ENCODE peak calls at places on chromosomes 13 and 19, in eight cellular contexts. A is psoas muscle, F is neural progenitor cell, P is osteoblast, Z is small intestine, E is cardiac muscle cell, I is PC-9, V is iPS DF 6.9. B is an unnamed sample.
A peak's percentile ranks its signal among the peaks of the same experiment; 100 is the strongest.

GRCh38 chr13:90717451-90717936 is 630.0 kb upstream of the MIR17HG start:
- DNase-seq in A (no peak), F (peak; percentile 86), P (no peak), Z (no peak), E (peak; percentile 93), I (peak; percentile 41), V (no peak), B (no peak)

GRCh38 chr13:100108913-100109507 is 20.1 kb downstream of the PCCA start:
- DNase-seq in A (no peak), F (no peak), P (no peak), Z (no peak), E (peak; percentile 48), I (no peak), V (no peak), B (no peak)

GRCh38 chr13:91331047-91331915 is 16.2 kb upstream of the MIR17HG start:
- DNase-seq in A (no peak), F (no peak), P (no peak), Z (no peak), E (no peak), I (no peak), V (no peak), B (no peak)

GRCh38 chr19:13974073-13974472 is 21.8 kb downstream of the DCAF15 start:
- DNase-seq in A (no peak), F (peak; percentile 82), P (no peak), Z (peak; percentile 94), E (no peak), I (no peak), V (peak; percentile 90), B (peak; percentile 58)

GRCh38 chr19:3636506-3636905 is 9.9 kb upstream of the CACTIN start:
- DNase-seq in A (no peak), F (no peak), P (no peak), Z (no peak), E (no peak), I (no peak), V (no peak), B (no peak)

GRCh38 chr13:111326981-111327642 is 6.7 kb downstream of the TEX29 start:
- DNase-seq in A (no peak), F (no peak), P (no peak), Z (no peak), E (no peak), I (no peak), V (no peak), B (no peak)

GRCh38 chr19:48600679-48601382 is 5.7 kb upstream of the SPACA4 start:
- DNase-seq in A (no peak), F (no peak), P (peak; percentile 50), Z (no peak), E (no peak), I (peak; percentile 21), V (no peak), B (no peak)

GRCh38 chr19:29798783-29799182 is 13.0 kb upstream of the CCNE1 start:
- DNase-seq in A (peak; percentile 19), F (no peak), P (peak; percentile 94), Z (no peak), E (peak; percentile 21), I (no peak), V (no peak), B (no peak)

GRCh38 chr19:46601318-46602224 is at the start of gene CALM3:
- DNase-seq in A (no peak), F (peak; percentile 39), P (peak; percentile 90), Z (peak; percentile 21), E (no peak), I (no peak), V (no peak), B (peak; percentile 37)

GRCh38 chr19:51292971-51293370 is 18.5 kb upstream of the IGLON5 start:
- DNase-seq in A (no peak), F (peak; percentile 61), P (peak; percentile 69), Z (no peak), E (no peak), I (no peak), V (no peak), B (no peak)

DNA sequence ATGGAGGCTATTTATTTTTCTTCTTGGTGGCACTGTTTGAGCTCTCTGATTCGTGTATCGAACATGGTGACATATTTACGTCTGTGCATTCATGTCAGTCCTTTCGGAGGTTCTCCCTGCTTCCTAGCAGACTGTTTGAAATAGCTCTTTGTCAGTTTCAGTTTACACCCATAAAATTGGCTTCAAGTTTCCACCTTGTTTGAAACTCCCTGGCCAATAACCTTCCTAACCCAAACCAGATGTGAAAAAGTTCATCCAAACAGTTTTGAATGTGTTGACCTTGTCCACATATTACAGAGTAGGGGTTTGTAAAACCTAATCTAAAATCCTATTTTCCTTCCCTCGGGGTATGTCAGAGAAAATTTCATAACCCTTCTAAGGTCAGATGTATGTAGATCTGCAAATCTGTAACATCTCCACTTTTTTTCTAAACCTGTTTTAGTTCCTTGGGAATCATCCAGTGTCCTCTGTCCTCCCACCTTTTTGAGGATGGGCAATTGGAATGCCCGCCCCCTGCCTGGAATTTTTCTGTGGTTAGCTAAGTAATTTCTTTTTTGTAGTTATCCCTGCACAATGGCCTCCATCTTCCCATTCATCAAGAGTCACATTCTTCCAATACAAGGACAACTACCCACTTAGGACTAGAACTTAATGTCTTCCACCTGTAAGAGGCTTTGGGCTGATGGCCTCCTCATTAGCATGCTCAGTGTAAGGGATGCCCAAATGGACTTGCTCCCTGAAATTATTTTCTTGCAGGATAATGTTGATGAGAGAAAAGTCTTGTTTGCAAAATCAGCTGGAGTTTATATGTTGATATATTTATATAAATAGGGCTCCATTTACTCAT is 499.8 kb downstream of the GPC6 start:
- DNase-seq in A (no peak), F (peak; percentile 14), P (no peak), Z (no peak), E (no peak), I (no peak), V (no peak), B (no peak)
- H3K4me3 ChIP-seq in A (no peak overlapping the region), F (no peak overlapping the region), P (no peak overlapping the region), Z (no peak overlapping the region), E (no peak overlapping the region), I (no peak overlapping the region), V (no peak overlapping the region), B (no peak overlapping the region)

DNA sequence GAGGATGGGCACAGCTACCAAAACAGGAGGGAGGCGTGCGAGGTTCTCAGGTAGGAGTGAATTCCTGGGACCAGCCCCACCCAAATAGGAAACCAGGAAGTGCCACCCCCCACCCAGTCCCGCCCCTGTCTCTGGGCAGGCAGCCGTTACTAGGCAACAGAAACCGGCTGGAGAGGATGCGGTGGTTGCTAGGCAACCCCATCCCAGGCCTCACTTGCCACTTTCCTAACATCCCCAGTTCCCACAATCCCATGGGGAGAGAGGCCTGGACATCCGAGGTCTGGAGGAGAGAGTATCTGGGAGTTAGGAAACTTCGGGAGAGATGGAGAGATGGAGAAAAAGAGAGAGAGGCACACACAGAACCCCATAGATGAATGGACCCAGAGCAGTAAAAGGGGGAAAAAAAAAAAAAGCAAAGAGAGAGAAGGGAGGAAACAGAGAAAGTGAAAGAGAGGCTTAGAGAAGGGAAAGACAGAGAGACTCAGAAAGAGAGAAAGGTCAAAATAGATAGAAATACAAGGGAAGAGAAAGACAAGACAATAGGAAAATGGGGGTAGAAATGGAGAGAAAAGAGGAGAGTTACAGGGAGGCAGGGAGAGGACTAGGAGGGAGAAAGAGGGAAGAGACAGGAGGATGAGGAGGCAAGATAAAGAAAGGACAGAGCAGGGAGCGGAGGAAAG is 3.8 kb downstream of the GRIK5 start:
- DNase-seq in A (no peak), F (peak; percentile 70), P (peak; percentile 83), Z (peak; percentile 23), E (peak; percentile 24), I (peak; percentile 71), V (no peak), B (peak; percentile 56)
- H3K27me3 ChIP-seq in A (peaks cover 42% of the 10 kb centered on the region), F (no peaks in the 10 kb centered on the region), P (peaks cover 57% of the 10 kb centered on the region), Z (peaks cover 12% of the 10 kb centered on the region), E (no peaks in the 10 kb centered on the region), I (peaks cover 37% of the 10 kb centered on the region), V (no peaks in the 10 kb centered on the region), B (no peaks in the 10 kb centered on the region)

GRCh38 chr19:18848860-18849661 is 17.3 kb downstream of the UPF1 start:
- DNase-seq in A (peak; percentile 84), F (no peak), P (peak; percentile 98), Z (no peak), E (peak; percentile 82), I (no peak), V (no peak), B (no peak)
- H3K4me1 ChIP-seq in A (peaks cover 51% of the 10 kb centered on the region), F (no peaks in the 10 kb centered on the region), P (peaks cover 29% of the 10 kb centered on the region), Z (no peaks in the 10 kb centered on the region), E (no peaks in the 10 kb centered on the region), I (no peaks in the 10 kb centered on the region), V (no peaks in the 10 kb centered on the region), B (no peaks in the 10 kb centered on the region)

DNA sequence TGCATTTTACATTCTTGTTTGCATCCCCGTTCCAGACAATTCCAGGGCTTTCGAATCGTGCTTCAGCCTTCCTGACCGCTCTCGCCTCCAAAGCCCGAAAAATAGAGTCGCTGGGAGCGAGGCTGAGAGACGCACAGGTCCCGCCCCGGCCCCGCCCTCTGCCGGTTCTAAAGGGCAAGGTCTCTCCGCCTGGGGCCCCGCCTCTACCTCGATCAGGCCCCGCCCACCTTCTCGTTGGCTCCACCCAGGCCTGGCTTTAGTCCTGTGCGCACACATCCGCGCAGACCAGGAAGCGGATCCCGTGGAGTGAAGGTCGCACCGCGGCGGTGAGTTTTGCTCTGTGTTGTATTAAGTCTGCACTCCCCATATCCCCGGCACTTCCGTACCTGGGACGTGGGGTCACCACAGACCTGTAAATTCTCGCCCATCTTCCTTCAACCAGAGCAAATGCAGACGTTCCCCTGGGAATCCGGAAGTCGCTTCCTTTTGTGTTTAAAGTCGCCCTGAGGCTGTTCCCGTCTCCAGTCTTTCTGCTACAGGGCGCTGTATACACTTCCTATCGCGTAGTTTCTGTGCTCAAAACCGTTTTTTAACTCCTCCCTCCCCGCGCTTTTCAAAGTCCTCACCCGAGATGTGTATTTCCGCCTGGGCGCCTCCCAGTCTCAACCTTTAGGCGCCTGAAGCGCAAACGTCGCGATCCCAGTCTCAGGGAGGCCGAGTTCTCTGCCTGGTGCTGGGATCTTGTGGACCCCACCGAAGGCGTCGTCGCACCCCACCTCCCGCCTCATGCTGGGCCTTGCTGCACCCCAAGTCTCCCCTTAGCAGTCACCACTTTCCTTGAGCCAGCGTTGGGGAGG is at the start of gene ZNF701:
- DNase-seq in A (peak; percentile 97), F (peak; percentile 95), P (peak; percentile 94), Z (peak; percentile 93), E (peak; percentile 96), I (peak; percentile 79), V (peak; percentile 73), B (peak; percentile 95)
- H3K4me3 ChIP-seq in A (peak within 1 kb of the TSS; percentile 87), F (peak within 1 kb of the TSS; percentile 72), P (peak within 1 kb of the TSS; percentile 99), Z (peak within 1 kb of the TSS; percentile 67), E (peak within 1 kb of the TSS; percentile 67), I (peak within 1 kb of the TSS; percentile 81), V (peak within 1 kb of the TSS; percentile 99), B (peak within 1 kb of the TSS; percentile 84)

DNA sequence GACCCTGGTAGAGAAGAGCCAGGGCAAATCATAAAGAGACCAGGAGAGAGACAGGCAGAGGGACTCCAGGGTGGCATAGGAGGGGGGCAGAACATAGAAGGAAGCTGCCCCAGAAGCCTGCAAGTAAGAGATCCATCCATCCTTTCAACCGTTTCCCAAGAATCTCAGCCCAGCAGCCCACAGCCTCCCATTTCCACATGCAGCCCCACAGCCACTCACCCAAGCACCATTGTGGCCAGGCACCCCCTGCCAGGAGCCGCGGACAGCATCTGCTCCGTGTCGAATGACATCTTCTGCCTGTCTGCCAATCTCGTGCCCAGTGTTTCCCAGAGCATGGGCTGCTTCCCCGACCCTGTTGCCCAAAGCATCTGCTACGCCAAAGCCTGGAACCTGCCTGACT is 618 bp downstream of the DMKN start:
- DNase-seq in A (no peak), F (no peak), P (peak; percentile 54), Z (no peak), E (no peak), I (no peak), V (no peak), B (no peak)
- H3K27me3 ChIP-seq in A (peaks cover 74% of the 10 kb centered on the region), F (peaks cover 28% of the 10 kb centered on the region), P (peaks cover 30% of the 10 kb centered on the region), Z (peaks cover 13% of the 10 kb centered on the region), E (peaks cover 5% of the 10 kb centered on the region), I (no peaks in the 10 kb centered on the region), V (no peaks in the 10 kb centered on the region), B (peaks cover 51% of the 10 kb centered on the region)